ENCODE peak calls at places on chromosomes 16 and 17, in eight cellular contexts. U is activated naive CD4-positive, alpha-beta T cell; J is fibroblast of mammary gland; N is T-helper 2 cell; R is AG09309; O is stimulated activated CD4-positive, alpha-beta T cell treated with anti-CD3 and anti-CD28 coated beads, Interleukin-1b, Interleukin-23, amount 100 ng/mL, for 4 hours; B is AG04450; M is T follicular helper cell. S is an unnamed sample.

GRCh38 chr16:15699819-15700218 is 49.8 kb downstream of the NDE1 start:
- DNase-seq in O (no peak), N (no peak), R (no peak), U (no peak), J (no peak), M (no peak), B (no peak), S (no peak)

GRCh38 chr16:53506254-53506653 is 3.2 kb upstream of the AKTIP start:
- DNase-seq in R (no peak), J (no peak), M (no peak), N (no peak), B (no peak), U (no peak), O (no peak), S (no peak)

GRCh38 chr17:64355536-64356303 is 34.9 kb downstream of the PECAM1 start:
- DNase-seq in J (peak), N (no peak), B (no peak), R (no peak), M (no peak), U (no peak), O (no peak), S (no peak)

GRCh38 chr17:41178341-41178740 is 320 bp upstream of the KRTAP4-2 start:
- DNase-seq in R (peak), M (no peak), O (no peak), U (no peak), B (no peak), J (peak), N (no peak), S (no peak)

GRCh38 chr17:46163929-46164594 is 29.2 kb downstream of the KANSL1 start:
- DNase-seq in N (no peak), U (no peak), J (no peak), M (no peak), R (no peak), O (no peak), B (no peak), S (no peak)

GRCh38 chr16:65336169-65336568 is 214.3 kb upstream of the CDH11 start:
- DNase-seq in O (no peak), U (no peak), J (peak), N (no peak), B (no peak), R (peak), M (no peak), S (no peak)

GRCh38 chr16:66212426-66212825 is 154.1 kb upstream of the CDH5 start:
- DNase-seq in B (no peak), U (no peak), M (no peak), O (no peak), R (no peak), J (no peak), N (no peak), S (peak)

GRCh38 chr17:77887464-77888241 is 70.8 kb upstream of the TNRC6C start:
- DNase-seq in N (peak), J (peak), R (peak), B (peak), O (peak), U (peak), M (peak), S (peak)

GRCh38 chr16:86901483-86901882 is 323.1 kb downstream of the FOXL1 start:
- DNase-seq in U (no peak), J (peak), N (no peak), M (no peak), O (no peak), R (no peak), B (no peak), S (no peak)

GRCh38 chr16:88706288-88706964 is at the start of the genes CTU2 and RNF166:
- DNase-seq in J (peak), O (peak), N (peak), U (peak), B (peak), M (peak), R (peak), S (peak)

S was measured in lung.